ENCODE peak calls at places on chromosome 12, in four cellular contexts. A is coronary artery, P is neuronal stem cell, Y is NCI-H1436. G is an unnamed sample.

GRCh38 chr12:130555628-130556485 is 160.2 kb downstream of the RIMBP2 start:
- DNase-seq in A (no peak), P (no peak), Y (peak), G (peak)

GRCh38 chr12:121673013-121673441 is 3.6 kb upstream of the MORN3 start:
- DNase-seq in Y (no peak), P (no peak), A (no peak), G (peak)

GRCh38 chr12:109475993-109476806 is 900 bp downstream of the KCTD10 start:
- DNase-seq in A (no peak), Y (no peak), P (no peak), G (no peak)

GRCh38 chr12:69000069-69000468 is 67.1 kb upstream of the CPM start:
- DNase-seq in Y (no peak), P (no peak), A (no peak), G (no peak)

GRCh38 chr12:9732966-9733461 is at the start of gene CLECL1:
- DNase-seq in A (no peak), Y (no peak), P (no peak), G (no peak)

GRCh38 chr12:122895757-122896636 is at the start of gene VPS37B:
- DNase-seq in A (peak), Y (peak), P (peak), G (peak)

GRCh38 chr12:29742646-29743045 is 41.1 kb downstream of the TMTC1 start:
- DNase-seq in Y (no peak), P (no peak), A (no peak), G (no peak)

GRCh38 chr12:98868538-98868937 is 223.4 kb downstream of the APAF1 start:
- DNase-seq in A (no peak), Y (no peak), P (no peak), G (no peak)

GRCh38 chr12:14772946-14773345 is 30.3 kb downstream of the WBP11 start:
- DNase-seq in Y (no peak), P (no peak), A (no peak), G (no peak)

GRCh38 chr12:93714382-93714781 is 37.2 kb downstream of the CRADD start:
- DNase-seq in A (no peak), Y (no peak), P (peak), G (no peak)

GRCh38 chr12:45914090-45914489 is 76.3 kb downstream of the SCAF11 start:
- DNase-seq in A (no peak), Y (no peak), P (no peak), G (no peak)

GRCh38 chr12:88184196-88184595 is 42.1 kb downstream of the TMTC3 start:
- DNase-seq in A (no peak), P (no peak), Y (no peak), G (no peak)

GRCh38 chr12:91944637-91945036 is 201.0 kb downstream of the BTG1 start:
- DNase-seq in Y (no peak), A (no peak), P (no peak), G (no peak)

GRCh38 chr12:124150176-124150575 is 144.7 kb upstream of the RFLNA start:
- DNase-seq in A (no peak), P (no peak), Y (peak), G (no peak)

GRCh38 chr12:45477526-45477925 is 252.0 kb upstream of the ARID2 start:
- DNase-seq in A (no peak), Y (no peak), P (no peak), G (no peak)

GRCh38 chr12:130981156-130981789 is 27.6 kb downstream of the ADGRD1 start:
- DNase-seq in Y (no peak), P (no peak), A (peak), G (no peak)

GRCh38 chr12:125351788-125352187 is 286.6 kb downstream of the AACS start:
- DNase-seq in Y (no peak), P (no peak), A (no peak), G (no peak)

GRCh38 chr12:12398026-12398859 is 41.4 kb downstream of the BORCS5 start:
- DNase-seq in A (peak), P (no peak), Y (no peak), G (no peak)

GRCh38 chr12:119372540-119372939 is 38.0 kb downstream of the CCDC60 start:
- DNase-seq in A (no peak), P (no peak), Y (no peak), G (no peak)

GRCh38 chr12:78470354-78471195 is 394.0 kb upstream of the SYT1 start:
- DNase-seq in A (no peak), P (peak), Y (peak), G (peak)

GRCh38 chr12:113867258-113867657 is 98.9 kb downstream of the RBM19 start:
- DNase-seq in Y (no peak), P (no peak), A (no peak), G (no peak)

G was measured in NCI-H774.